ENCODE peak calls at places on chromosomes 11 and 22, in four cellular contexts. Y is heart right ventricle; X is mammary epithelial cell; L is CD4-positive, alpha-beta T cell. J is an unnamed sample. For H3K9me3, the result is how much of the 10 kb centered on the place peaks cover.

GRCh38 chr11:27444801-27445215 is 27.8 kb downstream of the LGR4 start:
- DNase-seq in Y (no peak), X (no peak), L (no peak), J (no peak)

GRCh38 chr11:96256604-96257003 is 86.4 kb downstream of the MAML2 start:
- DNase-seq in Y (no peak), X (no peak), L (no peak), J (no peak)

GRCh38 chr22:26783886-26784285 is 126.5 kb downstream of the MIAT start:
- DNase-seq in Y (no peak), X (no peak), L (no peak), J (no peak)

GRCh38 chr11:113629562-113629961 is 76.5 kb downstream of the TMPRSS5 start:
- DNase-seq in Y (no peak), X (no peak), L (no peak), J (no peak)

GRCh38 chr11:6746086-6746618 is 25.6 kb downstream of the OR2AG2 start:
- DNase-seq in Y (no peak), X (no peak), L (peak), J (peak)

GRCh38 chr11:13681470-13681869 is 13.0 kb downstream of the FAR1 start:
- DNase-seq in Y (no peak), X (no peak), L (no peak), J (peak)

GRCh38 chr11:113446112-113446511 is 29.1 kb downstream of the DRD2 start:
- DNase-seq in Y (no peak), X (peak), L (no peak), J (no peak)

GRCh38 chr22:47043835-47044721 is 281.6 kb downstream of the TBC1D22A start:
- DNase-seq in Y (peak), X (no peak), L (no peak), J (peak)

GRCh38 chr22:24482586-24482985 is 12.5 kb upstream of the UPB1 start:
- DNase-seq in Y (no peak), X (peak), L (no peak), J (no peak)

GRCh38 chr11:66278396-66279091 is 569 bp downstream of the CNIH2 start:
- DNase-seq in Y (no peak), X (no peak), L (no peak), J (no peak)

GRCh38 chr11:1557904-1558831 is 13.9 kb downstream of the DUSP8 start:
- DNase-seq in Y (peak), X (no peak), L (no peak), J (no peak)

GRCh38 chr11:124445646-124446139 is at the start of gene OR8B8:
- DNase-seq in Y (no peak), X (no peak), L (no peak), J (no peak)

GRCh38 chr11:65559535-65559934 is 1.4 kb upstream of the LTBP3 start:
- DNase-seq in Y (no peak), X (no peak), L (no peak), J (no peak)

GRCh38 chr11:88552377-88553029 is 215.0 kb upstream of the CTSC start:
- DNase-seq in Y (peak), X (peak), L (peak), J (peak)

GRCh38 chr11:91625495-91625894 is 599.1 kb upstream of the FAT3 start:
- DNase-seq in Y (no peak), X (no peak), L (no peak), J (peak)
- H3K9me3 ChIP-seq in Y (under half), X (under half), L (under half), J (under half)

GRCh38 chr22:36430863-36431262 is 43.1 kb upstream of the MYH9 start:
- DNase-seq in Y (no peak), X (no peak), L (no peak), J (no peak)

GRCh38 chr22:36435516-36436415 is 45.7 kb downstream of the TXN2 start:
- DNase-seq in Y (no peak), X (peak), L (peak), J (peak)

GRCh38 chr22:36431977-36432376 is 44.2 kb upstream of the MYH9 start:
- DNase-seq in Y (no peak), X (no peak), L (no peak), J (no peak)

GRCh38 chr22:36433318-36434231 is 45.8 kb upstream of the MYH9 start:
- DNase-seq in Y (no peak), X (no peak), L (no peak), J (peak)

DNA sequence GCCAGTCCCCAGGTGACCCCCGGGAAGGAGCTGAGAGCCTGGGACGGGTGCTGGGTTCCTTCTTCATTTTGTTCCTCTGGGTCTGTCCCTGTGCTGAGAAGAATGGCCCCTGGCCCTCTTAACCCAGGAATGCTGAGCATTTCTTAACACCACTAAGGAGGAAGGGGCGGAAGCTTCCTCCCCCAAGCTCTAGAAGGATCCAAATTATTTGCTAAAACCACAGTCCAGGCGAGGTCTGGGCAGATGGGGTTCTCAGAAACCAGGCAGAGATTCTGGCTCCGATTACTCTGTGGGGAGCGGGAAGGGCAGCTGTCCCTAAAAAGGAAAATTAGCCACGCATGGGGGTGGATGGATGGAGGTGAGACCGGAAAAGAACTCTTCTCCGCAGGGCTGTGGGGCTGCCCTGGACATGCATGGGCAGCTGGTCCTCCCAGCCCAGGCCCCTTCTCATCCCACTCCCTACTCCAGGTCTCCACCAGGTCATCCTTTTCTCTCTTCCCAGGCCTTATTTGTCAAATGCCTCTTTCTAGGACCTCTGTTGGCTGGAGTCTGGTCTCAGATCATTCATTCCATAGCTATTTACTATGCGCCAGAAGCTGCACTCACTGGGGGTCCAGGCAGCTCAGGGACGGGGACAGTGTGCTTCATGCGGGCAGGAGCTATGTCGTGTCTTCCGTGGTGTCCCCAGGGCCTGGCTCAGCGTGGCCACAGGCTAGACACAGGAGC is 45.0 kb upstream of the MYH9 start:
- DNase-seq in Y (no peak), X (no peak), L (no peak), J (no peak)
- H3K27ac ChIP-seq in Y (peak), X (no peak), L (no peak), J (peak)

GRCh38 chr11:2655834-2656622 is 43.8 kb downstream of the KCNQ1OT1 start:
- DNase-seq in Y (no peak), X (peak), L (no peak), J (no peak)
- H3K9me3 ChIP-seq in Y (under half), X (under half), L (under half), J (under half)

GRCh38 chr22:43150731-43151206 is 590 bp upstream of the TSPO start:
- DNase-seq in Y (no peak), X (no peak), L (no peak), J (no peak)
- H3K27ac ChIP-seq in Y (peak), X (no peak), L (peak), J (peak)